ENCODE peak calls at places on chromosomes 6 and 20, in nine cellular contexts. X is right atrium auricular region; G is AML-193; P is neuronal stem cell; V is glomerular endothelial cell; L is SIG-M5; F is CD4-positive, alpha-beta T cell; E is HT-29; H is adrenal gland. J is an unnamed sample.

GRCh38 chr6:28401172-28401571 is 1.6 kb upstream of the ZSCAN12 start:
- DNase-seq in V (no peak), F (no peak), P (no peak), G (no peak), X (no peak), E (no peak), H (no peak), L (no peak), J (no peak)

GRCh38 chr20:49247792-49248191 is 28.6 kb downstream of the DDX27 start:
- DNase-seq in V (peak), F (no peak), G (no peak), P (no peak), X (no peak), L (no peak), E (no peak), H (no peak), J (no peak)

GRCh38 chr20:13274311-13274965 is 53.4 kb downstream of the ISM1 start:
- DNase-seq in X (no peak), L (no peak), F (no peak), P (peak), G (no peak), E (no peak), H (no peak), V (no peak), J (peak)

GRCh38 chr6:90403489-90404381 is 107.1 kb upstream of the BACH2 start:
- DNase-seq in E (no peak), P (no peak), V (no peak), F (no peak), L (no peak), H (peak), X (no peak), G (no peak), J (peak)

GRCh38 chr20:46354207-46354555 is 45.9 kb upstream of the CDH22 start:
- DNase-seq in G (no peak), H (no peak), F (no peak), L (no peak), E (no peak), P (no peak), X (no peak), V (no peak), J (no peak)

GRCh38 chr6:24851086-24851485 is 52.4 kb upstream of the ARMH2 start:
- DNase-seq in F (no peak), P (no peak), H (no peak), L (no peak), G (no peak), X (no peak), V (no peak), E (no peak), J (no peak)

GRCh38 chr6:53103993-53104675 is 38.9 kb downstream of the FBXO9 start:
- DNase-seq in L (no peak), E (peak), X (no peak), G (peak), P (no peak), V (no peak), H (no peak), F (no peak), J (peak)

GRCh38 chr20:44761423-44761822 is 15.8 kb downstream of the KCNK15 start:
- DNase-seq in X (no peak), H (no peak), V (no peak), L (no peak), G (no peak), F (no peak), E (no peak), P (no peak), J (no peak)

GRCh38 chr6:131103869-131104268 is 31.4 kb upstream of the AKAP7 start:
- DNase-seq in G (no peak), P (no peak), V (no peak), L (no peak), F (no peak), E (no peak), X (no peak), H (no peak), J (no peak)

GRCh38 chr6:105851181-105851580 is 235.0 kb upstream of the PRDM1 start:
- DNase-seq in H (no peak), L (no peak), P (peak), X (no peak), E (no peak), G (no peak), V (no peak), F (no peak), J (no peak)

J was measured in SJCRH30.